ENCODE peak calls at places on chromosomes 6 and 20, in nine cellular contexts. S, F, D, J, V, G, W, I and R are unnamed samples.

GRCh38 chr6:73003302-73003701 is 222.0 kb downstream of the KHDC1L start:
- DNase-seq in S (no peak), D (no peak), I (no peak), F (no peak), W (no peak), G (no peak), J (no peak), V (no peak), R (no peak)

GRCh38 chr6:126170875-126171489 is 168.9 kb upstream of the CENPW start:
- DNase-seq in V (peak; percentile 48), S (no peak), J (no peak), F (peak; percentile 63), I (no peak), D (peak; percentile 6), G (no peak), W (no peak), R (no peak)

GRCh38 chr6:168451805-168452204 is 10.8 kb downstream of the SMOC2 start:
- DNase-seq in S (no peak), V (no peak), J (no peak), D (no peak), G (no peak), F (no peak), W (no peak), I (no peak), R (no peak)

GRCh38 chr20:53176133-53176532 is 204.0 kb downstream of the TSHZ2 start:
- DNase-seq in I (no peak), F (no peak), G (no peak), W (no peak), D (no peak), V (no peak), S (no peak), J (no peak), R (no peak)

GRCh38 chr20:5000263-5001173 is 792 bp downstream of the SLC23A2 start:
- DNase-seq in D (no peak), I (peak; percentile 34), V (no peak), F (peak; percentile 69), G (peak; percentile 54), J (peak; percentile 25), W (peak; percentile 41), S (no peak), R (peak; percentile 39)

GRCh38 chr6:128731249-128732165 is 151.4 kb upstream of the LAMA2 start:
- DNase-seq in F (no peak), W (no peak), I (no peak), G (no peak), V (peak; percentile 69), D (peak; percentile 8), S (peak; percentile 40), J (no peak), R (no peak)

GRCh38 chr20:32629813-32630212 is 43.9 kb downstream of the C20orf203 start:
- DNase-seq in V (no peak), D (no peak), W (no peak), J (no peak), S (no peak), F (no peak), G (no peak), I (no peak), R (no peak)

GRCh38 chr6:327538-328183 is 35.4 kb downstream of the DUSP22 start:
- DNase-seq in D (no peak), W (no peak), V (no peak), G (no peak), J (no peak), F (peak; percentile 44), I (peak; percentile 17), S (no peak), R (no peak)

GRCh38 chr20:17910828-17911294 is 57.7 kb downstream of the SNX5 start:
- DNase-seq in V (peak; percentile 52), D (no peak), I (no peak), S (no peak), G (peak; percentile 29), W (peak; percentile 49), J (no peak), F (peak; percentile 48), R (peak; percentile 74)

GRCh38 chr6:101181006-101181405 is 212.5 kb upstream of the GRIK2 start:
- DNase-seq in S (no peak), F (no peak), G (no peak), W (no peak), I (no peak), V (no peak), J (no peak), D (no peak), R (no peak)

GRCh38 chr20:2880650-2881049 is 7.4 kb downstream of the PTPRA start:
- DNase-seq in D (no peak), F (no peak), I (no peak), J (no peak), G (no peak), W (no peak), S (no peak), V (no peak), R (no peak)

GRCh38 chr6:136628996-136629395 is 78.8 kb upstream of the MAP7 start:
- DNase-seq in S (no peak), I (no peak), F (no peak), V (peak; percentile 36), D (no peak), J (no peak), W (no peak), G (no peak), R (no peak)

GRCh38 chr6:157964139-157964538 is 17.5 kb upstream of the SYNJ2 start:
- DNase-seq in G (no peak), S (no peak), F (no peak), I (no peak), W (no peak), V (no peak), J (no peak), D (no peak), R (no peak)

GRCh38 chr6:2749972-2750600 is 636 bp downstream of the MYLK4 start:
- DNase-seq in S (peak; percentile 43), J (no peak), I (peak; percentile 45), D (peak; percentile 32), V (peak; percentile 65), G (peak; percentile 50), F (peak; percentile 85), W (peak; percentile 49), R (peak; percentile 50)

GRCh38 chr6:16635810-16636602 is 125.3 kb downstream of the ATXN1 start:
- DNase-seq in I (no peak), G (peak; percentile 65), W (no peak), F (no peak), J (no peak), D (no peak), S (peak; percentile 8), V (no peak), R (no peak)

GRCh38 chr6:168164462-168165061 is 85.5 kb upstream of the FRMD1 start:
- DNase-seq in W (no peak), F (no peak), S (no peak), J (no peak), I (no peak), G (no peak), D (no peak), V (no peak), R (no peak)

GRCh38 chr20:14992071-14992654 is 654.8 kb upstream of the FLRT3 start:
- DNase-seq in G (no peak), D (peak; percentile 38), F (no peak), S (no peak), I (no peak), W (no peak), J (no peak), V (no peak), R (no peak)

DNA sequence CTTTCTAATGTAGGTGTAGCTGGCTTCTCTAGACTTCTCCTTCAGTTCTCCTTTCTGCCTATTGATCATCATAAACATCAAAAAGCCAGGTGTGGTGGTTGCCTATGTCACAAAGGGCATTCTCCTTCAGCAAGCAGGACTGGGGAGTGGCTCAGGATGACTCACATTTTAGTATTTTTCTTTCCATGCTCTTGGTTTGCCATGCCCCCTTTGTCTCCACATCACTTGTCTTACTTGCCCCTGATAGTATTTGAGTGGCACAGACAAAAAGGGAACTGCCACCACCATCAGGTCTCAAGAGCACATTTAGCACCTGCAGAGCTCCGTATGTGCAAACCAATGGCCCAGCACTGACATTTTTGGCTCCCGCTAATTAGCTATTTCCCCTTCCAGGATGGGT is 698.8 kb downstream of the DHX35 start:
- DNase-seq in G (no peak), D (no peak), V (peak; percentile 44), F (peak; percentile 50), I (no peak), W (no peak), S (no peak), J (no peak), R (no peak)
- H3K4me3 ChIP-seq in G (no peak overlapping the region), D (no peak overlapping the region), V (no peak overlapping the region), F (no peak overlapping the region), I (no peak overlapping the region), W (no peak overlapping the region), S (no peak overlapping the region), J (no peak overlapping the region), R (no peak overlapping the region)

GRCh38 chr6:132819405-132820145 is 5.2 kb downstream of the RPS12 start:
- DNase-seq in G (no peak), S (no peak), I (no peak), V (no peak), F (no peak), D (no peak), W (no peak), J (no peak), R (no peak)
- TF ChIP-seq POLR2A in G (no peak), S (peak; percentile 27), I (no peak), V (no peak), F (no peak), D (no peak), W (no peak), J (no peak), R (no peak)

DNA sequence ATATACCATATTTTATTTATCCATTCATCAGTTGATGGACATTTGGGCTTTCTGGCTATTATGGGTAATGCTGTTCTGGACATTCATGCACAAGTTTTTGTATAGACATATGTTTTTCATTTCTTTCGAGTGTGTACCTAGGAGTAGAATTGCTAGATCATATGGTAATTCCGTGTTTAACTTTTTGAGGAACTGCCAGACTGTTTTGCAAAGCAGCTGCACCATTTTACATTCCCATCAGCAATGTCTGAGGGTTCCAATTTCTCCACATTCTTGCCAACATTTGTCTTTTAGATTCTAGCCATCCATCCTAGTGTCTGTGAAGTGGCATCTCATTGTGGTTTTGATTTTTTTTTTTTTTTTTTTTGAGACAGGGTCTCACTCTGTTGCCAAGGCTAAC is 20.8 kb downstream of the SRC start:
- DNase-seq in V (no peak), I (no peak), J (no peak), W (no peak), S (no peak), D (no peak), F (no peak), G (no peak), R (no peak)
- H3K4me3 ChIP-seq in V (no peak overlapping the region), I (no peak overlapping the region), J (no peak overlapping the region), W (no peak overlapping the region), S (no peak overlapping the region), D (no peak overlapping the region), F (no peak overlapping the region), G (no peak overlapping the region), R (no peak overlapping the region)

GRCh38 chr6:135358251-135358821 is 139.2 kb downstream of the AHI1 start:
- DNase-seq in D (peak; percentile 5), I (no peak), V (peak; percentile 46), S (no peak), W (no peak), F (no peak), J (no peak), G (no peak), R (no peak)
- TF ChIP-seq POLR2A in D (no peak), I (no peak), V (no peak), S (no peak), W (no peak), F (no peak), J (no peak), G (no peak), R (no peak)